ENCODE peak calls at places on chromosomes 12 and 14, in ten cellular contexts. S, Y, I, L, R, F, B, D, Q and Z are unnamed samples.

GRCh38 chr14:98114122-98114895 is 1157.7 kb downstream of the BCL11B start:
- DNase-seq in S (no peak), Y (no peak), I (no peak), L (no peak), R (no peak), F (no peak), B (no peak), D (no peak), Q (no peak), Z (no peak)

GRCh38 chr12:48882325-48882687 is 16.6 kb upstream of the RND1 start:
- DNase-seq in S (no peak), Y (no peak), I (no peak), L (peak), R (peak), F (no peak), B (no peak), D (no peak), Q (no peak), Z (peak)

GRCh38 chr12:124694846-124695497 is 127.6 kb upstream of the NCOR2 start:
- DNase-seq in S (no peak), Y (no peak), I (no peak), L (peak), R (peak), F (no peak), B (no peak), D (no peak), Q (no peak), Z (no peak)

GRCh38 chr14:63323148-63323547 is 4.4 kb upstream of the GPHB5 start:
- DNase-seq in S (no peak), Y (no peak), I (no peak), L (no peak), R (no peak), F (no peak), B (no peak), D (no peak), Q (no peak), Z (no peak)

GRCh38 chr14:54629183-54629582 is 62.3 kb downstream of the SAMD4A start:
- DNase-seq in S (no peak), Y (no peak), I (no peak), L (no peak), R (no peak), F (no peak), B (no peak), D (no peak), Q (no peak), Z (no peak)

GRCh38 chr14:37116933-37117844 is 55.2 kb downstream of the SLC25A21 start:
- DNase-seq in S (no peak), Y (no peak), I (no peak), L (no peak), R (peak), F (peak), B (no peak), D (no peak), Q (no peak), Z (no peak)

GRCh38 chr12:109621271-109621671 is 47.7 kb downstream of the MVK start:
- DNase-seq in S (no peak), Y (no peak), I (no peak), L (no peak), R (peak), F (no peak), B (no peak), D (no peak), Q (no peak), Z (no peak)

GRCh38 chr14:69261761-69262331 is 1.9 kb downstream of the GALNT16 start:
- DNase-seq in S (no peak), Y (peak), I (no peak), L (peak), R (peak), F (no peak), B (no peak), D (no peak), Q (no peak), Z (no peak)

GRCh38 chr12:32490801-32491200 is 91.4 kb downstream of the FGD4 start:
- DNase-seq in S (no peak), Y (no peak), I (no peak), L (no peak), R (no peak), F (no peak), B (no peak), D (no peak), Q (no peak), Z (no peak)

GRCh38 chr14:91830777-91831176 is 36.6 kb downstream of the TC2N start:
- DNase-seq in S (no peak), Y (no peak), I (no peak), L (no peak), R (no peak), F (no peak), B (no peak), D (no peak), Q (no peak), Z (no peak)

GRCh38 chr14:68309631-68310030 is 483.2 kb downstream of the ZFP36L1 start:
- DNase-seq in S (no peak), Y (no peak), I (no peak), L (no peak), R (no peak), F (no peak), B (no peak), D (no peak), Q (no peak), Z (no peak)

GRCh38 chr14:90853116-90853515 is 36.9 kb upstream of the TTC7B start:
- DNase-seq in S (no peak), Y (no peak), I (no peak), L (no peak), R (no peak), F (no peak), B (no peak), D (no peak), Q (no peak), Z (no peak)

GRCh38 chr14:48398675-48399282 is 723.4 kb upstream of the MDGA2 start:
- DNase-seq in S (no peak), Y (peak), I (no peak), L (no peak), R (peak), F (peak), B (no peak), D (no peak), Q (no peak), Z (no peak)

GRCh38 chr14:33938131-33938949 is 12.5 kb downstream of the EGLN3 start:
- DNase-seq in S (peak), Y (no peak), I (no peak), L (peak), R (peak), F (no peak), B (peak), D (no peak), Q (peak), Z (peak)

GRCh38 chr14:61638595-61639391 is 56.5 kb upstream of the HIF1A start:
- DNase-seq in S (no peak), Y (no peak), I (no peak), L (no peak), R (no peak), F (no peak), B (no peak), D (no peak), Q (no peak), Z (no peak)

GRCh38 chr14:81219821-81220487 is 805 bp downstream of the GTF2A1 start:
- DNase-seq in S (peak), Y (peak), I (peak), L (peak), R (peak), F (no peak), B (no peak), D (peak), Q (peak), Z (peak)

GRCh38 chr14:99718031-99718810 is 34.1 kb downstream of the CYP46A1 start:
- DNase-seq in S (no peak), Y (peak), I (no peak), L (no peak), R (no peak), F (no peak), B (no peak), D (no peak), Q (no peak), Z (no peak)

GRCh38 chr12:57235012-57235727 is 5.7 kb downstream of the SHMT2 start:
- DNase-seq in S (peak), Y (no peak), I (no peak), L (peak), R (no peak), F (no peak), B (no peak), D (no peak), Q (peak), Z (peak)

GRCh38 chr14:54503476-54503875 is 6.2 kb upstream of the CGRRF1 start:
- DNase-seq in S (no peak), Y (no peak), I (no peak), L (no peak), R (peak), F (peak), B (no peak), D (no peak), Q (no peak), Z (no peak)

GRCh38 chr12:31591308-31591901 is 469 bp upstream of the DENND5B start:
- DNase-seq in S (peak), Y (peak), I (peak), L (peak), R (peak), F (peak), B (no peak), D (no peak), Q (no peak), Z (no peak)

GRCh38 chr12:57456145-57456700 is 1.1 kb downstream of the INHBE start:
- DNase-seq in S (no peak), Y (no peak), I (peak), L (no peak), R (peak), F (peak), B (no peak), D (peak), Q (peak), Z (no peak)

GRCh38 chr12:92457458-92458195 is 245.2 kb upstream of the PLEKHG7 start:
- DNase-seq in S (no peak), Y (no peak), I (no peak), L (no peak), R (no peak), F (no peak), B (no peak), D (no peak), Q (no peak), Z (no peak)

GRCh38 chr12:60059180-60059579 is 463.4 kb downstream of the SLC16A7 start:
- DNase-seq in S (no peak), Y (no peak), I (no peak), L (no peak), R (peak), F (no peak), B (no peak), D (no peak), Q (no peak), Z (no peak)

GRCh38 chr14:56318393-56319115 is 200.3 kb downstream of the PELI2 start:
- DNase-seq in S (no peak), Y (no peak), I (no peak), L (no peak), R (no peak), F (no peak), B (no peak), D (no peak), Q (no peak), Z (no peak)

GRCh38 chr12:31507966-31508365 is 83.0 kb downstream of the DENND5B start:
- DNase-seq in S (no peak), Y (no peak), I (no peak), L (no peak), R (peak), F (no peak), B (no peak), D (no peak), Q (no peak), Z (no peak)

GRCh38 chr12:111664510-111664909 is 21.2 kb downstream of the BRAP start:
- DNase-seq in S (no peak), Y (no peak), I (no peak), L (no peak), R (no peak), F (no peak), B (no peak), D (no peak), Q (no peak), Z (no peak)

GRCh38 chr12:104748356-104748755 is 209.7 kb downstream of the SLC41A2 start:
- DNase-seq in S (no peak), Y (no peak), I (no peak), L (no peak), R (no peak), F (no peak), B (no peak), D (no peak), Q (no peak), Z (no peak)

GRCh38 chr12:464484-465267 is 4.9 kb downstream of the B4GALNT3 start:
- DNase-seq in S (no peak), Y (no peak), I (no peak), L (no peak), R (no peak), F (no peak), B (no peak), D (no peak), Q (no peak), Z (no peak)

GRCh38 chr12:124273630-124274029 is 21.3 kb upstream of the RFLNA start:
- DNase-seq in S (no peak), Y (peak), I (peak), L (no peak), R (peak), F (peak), B (no peak), D (no peak), Q (no peak), Z (no peak)

GRCh38 chr12:100698518-100698917 is 96.1 kb upstream of the ANO4 start:
- DNase-seq in S (no peak), Y (no peak), I (no peak), L (no peak), R (peak), F (no peak), B (no peak), D (no peak), Q (no peak), Z (no peak)

GRCh38 chr12:21604245-21605101 is at the start of gene GYS2:
- DNase-seq in S (no peak), Y (no peak), I (no peak), L (no peak), R (no peak), F (no peak), B (no peak), D (no peak), Q (no peak), Z (no peak)

GRCh38 chr14:55438066-55438683 is 2.2 kb downstream of the TBPL2 start:
- DNase-seq in S (no peak), Y (peak), I (no peak), L (no peak), R (peak), F (peak), B (no peak), D (no peak), Q (no peak), Z (no peak)

GRCh38 chr12:16726879-16727278 is 120.9 kb upstream of the LMO3 start:
- DNase-seq in S (no peak), Y (no peak), I (no peak), L (no peak), R (peak), F (no peak), B (no peak), D (no peak), Q (no peak), Z (no peak)

GRCh38 chr14:41605550-41606248 is 977 bp upstream of the LRFN5 start:
- DNase-seq in S (peak), Y (peak), I (no peak), L (peak), R (peak), F (no peak), B (no peak), D (no peak), Q (no peak), Z (no peak)

GRCh38 chr12:46400406-46400805 is 27.8 kb upstream of the SLC38A2 start:
- DNase-seq in S (no peak), Y (no peak), I (no peak), L (no peak), R (peak), F (no peak), B (no peak), D (no peak), Q (no peak), Z (no peak)